ENCODE peak calls at places on chromosomes 3 and 15, in five cellular contexts. M is GM10248; H is activated CD8-positive, alpha-beta memory T cell treated with anti-CD3 and anti-CD28 coated beads for 24 hours; S is sciatic nerve; D is stomach. O is an unnamed sample.

GRCh38 chr3:66433522-66433782 is 67.4 kb downstream of the LRIG1 start:
- DNase-seq in M (no peak), H (no peak), S (no peak), D (no peak), O (no peak)

GRCh38 chr3:111315911-111316310 is 226.1 kb upstream of the CD96 start:
- DNase-seq in M (no peak), H (no peak), S (no peak), D (no peak), O (no peak)

GRCh38 chr3:132161608-132162007 is 126.8 kb upstream of the CPNE4 start:
- DNase-seq in M (no peak), H (no peak), S (no peak), D (no peak), O (no peak)

GRCh38 chr3:10234526-10235230 is 13.6 kb upstream of the TATDN2 start:
- DNase-seq in M (no peak), H (no peak), S (no peak), D (no peak), O (no peak)

GRCh38 chr3:139416275-139416674 is 26.8 kb upstream of the COPB2 start:
- DNase-seq in M (no peak), H (no peak), S (no peak), D (no peak), O (no peak)

GRCh38 chr15:29124581-29125381 is 144.8 kb downstream of the NSMCE3 start:
- DNase-seq in M (no peak), H (no peak), S (no peak), D (no peak), O (no peak)

GRCh38 chr3:57062119-57062631 is 1.7 kb downstream of the SPATA12 start:
- DNase-seq in M (no peak), H (no peak), S (no peak), D (no peak), O (no peak)

GRCh38 chr3:19455546-19455945 is 307.2 kb downstream of the KCNH8 start:
- DNase-seq in M (no peak), H (no peak), S (no peak), D (no peak), O (no peak)

GRCh38 chr15:32928876-32929275 is 211.1 kb downstream of the GREM1 start:
- DNase-seq in M (no peak), H (no peak), S (no peak), D (no peak), O (no peak)

GRCh38 chr15:26773485-26773877 is 615 bp upstream of the GABRB3 start:
- DNase-seq in M (peak), H (no peak), S (no peak), D (no peak), O (no peak)

GRCh38 chr3:192422321-192422997 is 304.9 kb downstream of the FGF12 start:
- DNase-seq in M (no peak), H (no peak), S (no peak), D (no peak), O (no peak)

GRCh38 chr3:58723197-58723596 is 56.6 kb upstream of the FAM3D start:
- DNase-seq in M (no peak), H (no peak), S (no peak), D (no peak), O (no peak)

GRCh38 chr3:153146191-153147053 is 15.6 kb upstream of the RAP2B start:
- DNase-seq in M (no peak), H (no peak), S (no peak), D (no peak), O (no peak)

O was measured in vagina.